ENCODE peak calls at places on chromosomes 4 and X, in ten cellular contexts. One of them, this sample, is unnamed.

GRCh38 chr4:74473155-74473811 is 28.3 kb downstream of the AREG start:
- ATAC-seq in activated naive CD8-positive, alpha-beta T cell treated with anti-CD3 and anti-CD28 coated beads, Interleukin-2, amount 10 ng/mL, durations not matched to agents 7 days and 5 days: no peak
- ATAC-seq in lower lobe of right lung: peak
- ATAC-seq in upper lobe of right lung: peak
- ATAC-seq in stimulated activated effector memory CD8-positive, alpha-beta T cell treated with anti-CD3 and anti-CD28 coated beads, Interleukin-12 subunit alpha, Interleukin-12 subunit beta, amount 100 ng/mL, for 72 hours: no peak
- ATAC-seq in CD8-positive, alpha-beta T cell: no peak
- ATAC-seq in PC-3: peak
- ATAC-seq in activated CD8-positive, alpha-beta T cell treated with anti-CD3 and anti-CD28 coated beads for 36 hours: no peak
- ATAC-seq in natural killer cell: no peak
- ATAC-seq in activated T-cell treated with anti-CD3 and anti-CD28 coated beads, Interleukin-2, amount 50 U/mL, for 4 hours: no peak
- ATAC-seq in this sample: no peak

GRCh38 chr4:167854881-167855280 is 237.5 kb upstream of the ANXA10 start:
- ATAC-seq in stimulated activated effector memory CD8-positive, alpha-beta T cell treated with anti-CD3 and anti-CD28 coated beads, Interleukin-12 subunit alpha, Interleukin-12 subunit beta, amount 100 ng/mL, for 72 hours: no peak
- ATAC-seq in activated CD8-positive, alpha-beta T cell treated with anti-CD3 and anti-CD28 coated beads for 36 hours: no peak
- ATAC-seq in activated naive CD8-positive, alpha-beta T cell treated with anti-CD3 and anti-CD28 coated beads, Interleukin-2, amount 10 ng/mL, durations not matched to agents 7 days and 5 days: no peak
- ATAC-seq in PC-3: no peak
- ATAC-seq in activated T-cell treated with anti-CD3 and anti-CD28 coated beads, Interleukin-2, amount 50 U/mL, for 4 hours: no peak
- ATAC-seq in natural killer cell: no peak
- ATAC-seq in CD8-positive, alpha-beta T cell: no peak
- ATAC-seq in lower lobe of right lung: no peak
- ATAC-seq in upper lobe of right lung: no peak
- ATAC-seq in this sample: no peak

GRCh38 chr4:152684007-152684406 is 4.2 kb upstream of the TMEM154 start:
- ATAC-seq in activated CD8-positive, alpha-beta T cell treated with anti-CD3 and anti-CD28 coated beads for 36 hours: peak
- ATAC-seq in upper lobe of right lung: no peak
- ATAC-seq in stimulated activated effector memory CD8-positive, alpha-beta T cell treated with anti-CD3 and anti-CD28 coated beads, Interleukin-12 subunit alpha, Interleukin-12 subunit beta, amount 100 ng/mL, for 72 hours: peak
- ATAC-seq in PC-3: no peak
- ATAC-seq in activated T-cell treated with anti-CD3 and anti-CD28 coated beads, Interleukin-2, amount 50 U/mL, for 4 hours: peak
- ATAC-seq in CD8-positive, alpha-beta T cell: no peak
- ATAC-seq in natural killer cell: no peak
- ATAC-seq in lower lobe of right lung: no peak
- ATAC-seq in activated naive CD8-positive, alpha-beta T cell treated with anti-CD3 and anti-CD28 coated beads, Interleukin-2, amount 10 ng/mL, durations not matched to agents 7 days and 5 days: no peak
- ATAC-seq in this sample: peak

GRCh38 chrX:73829890-73830466 is 267.0 kb downstream of the CHIC1 start:
- ATAC-seq in lower lobe of right lung: no peak
- ATAC-seq in natural killer cell: no peak
- ATAC-seq in activated T-cell treated with anti-CD3 and anti-CD28 coated beads, Interleukin-2, amount 50 U/mL, for 4 hours: no peak
- ATAC-seq in PC-3: no peak
- ATAC-seq in upper lobe of right lung: no peak
- ATAC-seq in activated naive CD8-positive, alpha-beta T cell treated with anti-CD3 and anti-CD28 coated beads, Interleukin-2, amount 10 ng/mL, durations not matched to agents 7 days and 5 days: no peak
- ATAC-seq in CD8-positive, alpha-beta T cell: no peak
- ATAC-seq in activated CD8-positive, alpha-beta T cell treated with anti-CD3 and anti-CD28 coated beads for 36 hours: no peak
- ATAC-seq in stimulated activated effector memory CD8-positive, alpha-beta T cell treated with anti-CD3 and anti-CD28 coated beads, Interleukin-12 subunit alpha, Interleukin-12 subunit beta, amount 100 ng/mL, for 72 hours: no peak
- ATAC-seq in this sample: no peak

GRCh38 chr4:7226993-7227392 is 34.7 kb downstream of the SORCS2 start:
- ATAC-seq in activated CD8-positive, alpha-beta T cell treated with anti-CD3 and anti-CD28 coated beads for 36 hours: no peak
- ATAC-seq in CD8-positive, alpha-beta T cell: no peak
- ATAC-seq in activated T-cell treated with anti-CD3 and anti-CD28 coated beads, Interleukin-2, amount 50 U/mL, for 4 hours: no peak
- ATAC-seq in upper lobe of right lung: peak
- ATAC-seq in activated naive CD8-positive, alpha-beta T cell treated with anti-CD3 and anti-CD28 coated beads, Interleukin-2, amount 10 ng/mL, durations not matched to agents 7 days and 5 days: no peak
- ATAC-seq in PC-3: no peak
- ATAC-seq in lower lobe of right lung: peak
- ATAC-seq in stimulated activated effector memory CD8-positive, alpha-beta T cell treated with anti-CD3 and anti-CD28 coated beads, Interleukin-12 subunit alpha, Interleukin-12 subunit beta, amount 100 ng/mL, for 72 hours: no peak
- ATAC-seq in natural killer cell: no peak
- ATAC-seq in this sample: no peak

GRCh38 chr4:64306255-64306565 is 103.0 kb downstream of the TECRL start:
- ATAC-seq in natural killer cell: no peak
- ATAC-seq in activated T-cell treated with anti-CD3 and anti-CD28 coated beads, Interleukin-2, amount 50 U/mL, for 4 hours: no peak
- ATAC-seq in CD8-positive, alpha-beta T cell: no peak
- ATAC-seq in activated CD8-positive, alpha-beta T cell treated with anti-CD3 and anti-CD28 coated beads for 36 hours: no peak
- ATAC-seq in upper lobe of right lung: no peak
- ATAC-seq in lower lobe of right lung: no peak
- ATAC-seq in PC-3: no peak
- ATAC-seq in stimulated activated effector memory CD8-positive, alpha-beta T cell treated with anti-CD3 and anti-CD28 coated beads, Interleukin-12 subunit alpha, Interleukin-12 subunit beta, amount 100 ng/mL, for 72 hours: no peak
- ATAC-seq in activated naive CD8-positive, alpha-beta T cell treated with anti-CD3 and anti-CD28 coated beads, Interleukin-2, amount 10 ng/mL, durations not matched to agents 7 days and 5 days: no peak
- ATAC-seq in this sample: no peak

GRCh38 chr4:127370495-127371069 is 262.2 kb upstream of the INTU start:
- ATAC-seq in stimulated activated effector memory CD8-positive, alpha-beta T cell treated with anti-CD3 and anti-CD28 coated beads, Interleukin-12 subunit alpha, Interleukin-12 subunit beta, amount 100 ng/mL, for 72 hours: no peak
- ATAC-seq in activated T-cell treated with anti-CD3 and anti-CD28 coated beads, Interleukin-2, amount 50 U/mL, for 4 hours: no peak
- ATAC-seq in upper lobe of right lung: peak
- ATAC-seq in activated naive CD8-positive, alpha-beta T cell treated with anti-CD3 and anti-CD28 coated beads, Interleukin-2, amount 10 ng/mL, durations not matched to agents 7 days and 5 days: no peak
- ATAC-seq in CD8-positive, alpha-beta T cell: no peak
- ATAC-seq in lower lobe of right lung: peak
- ATAC-seq in activated CD8-positive, alpha-beta T cell treated with anti-CD3 and anti-CD28 coated beads for 36 hours: no peak
- ATAC-seq in PC-3: no peak
- ATAC-seq in natural killer cell: no peak
- ATAC-seq in this sample: no peak

GRCh38 chr4:86977621-86978184 is 42.9 kb downstream of the AFF1 start:
- ATAC-seq in activated T-cell treated with anti-CD3 and anti-CD28 coated beads, Interleukin-2, amount 50 U/mL, for 4 hours: peak
- ATAC-seq in lower lobe of right lung: peak
- ATAC-seq in stimulated activated effector memory CD8-positive, alpha-beta T cell treated with anti-CD3 and anti-CD28 coated beads, Interleukin-12 subunit alpha, Interleukin-12 subunit beta, amount 100 ng/mL, for 72 hours: peak
- ATAC-seq in CD8-positive, alpha-beta T cell: peak
- ATAC-seq in activated CD8-positive, alpha-beta T cell treated with anti-CD3 and anti-CD28 coated beads for 36 hours: peak
- ATAC-seq in activated naive CD8-positive, alpha-beta T cell treated with anti-CD3 and anti-CD28 coated beads, Interleukin-2, amount 10 ng/mL, durations not matched to agents 7 days and 5 days: peak
- ATAC-seq in PC-3: peak
- ATAC-seq in natural killer cell: no peak
- ATAC-seq in upper lobe of right lung: peak
- ATAC-seq in this sample: peak

GRCh38 chr4:119053997-119054396 is 81.6 kb upstream of the MYOZ2 start:
- ATAC-seq in lower lobe of right lung: no peak
- ATAC-seq in activated T-cell treated with anti-CD3 and anti-CD28 coated beads, Interleukin-2, amount 50 U/mL, for 4 hours: no peak
- ATAC-seq in stimulated activated effector memory CD8-positive, alpha-beta T cell treated with anti-CD3 and anti-CD28 coated beads, Interleukin-12 subunit alpha, Interleukin-12 subunit beta, amount 100 ng/mL, for 72 hours: peak
- ATAC-seq in activated CD8-positive, alpha-beta T cell treated with anti-CD3 and anti-CD28 coated beads for 36 hours: no peak
- ATAC-seq in natural killer cell: no peak
- ATAC-seq in PC-3: no peak
- ATAC-seq in upper lobe of right lung: peak
- ATAC-seq in CD8-positive, alpha-beta T cell: no peak
- ATAC-seq in activated naive CD8-positive, alpha-beta T cell treated with anti-CD3 and anti-CD28 coated beads, Interleukin-2, amount 10 ng/mL, durations not matched to agents 7 days and 5 days: no peak
- ATAC-seq in this sample: no peak

GRCh38 chr4:41452484-41453225 is 85.3 kb upstream of the LIMCH1 start:
- ATAC-seq in upper lobe of right lung: peak
- ATAC-seq in activated naive CD8-positive, alpha-beta T cell treated with anti-CD3 and anti-CD28 coated beads, Interleukin-2, amount 10 ng/mL, durations not matched to agents 7 days and 5 days: no peak
- ATAC-seq in natural killer cell: no peak
- ATAC-seq in PC-3: no peak
- ATAC-seq in activated T-cell treated with anti-CD3 and anti-CD28 coated beads, Interleukin-2, amount 50 U/mL, for 4 hours: no peak
- ATAC-seq in CD8-positive, alpha-beta T cell: no peak
- ATAC-seq in stimulated activated effector memory CD8-positive, alpha-beta T cell treated with anti-CD3 and anti-CD28 coated beads, Interleukin-12 subunit alpha, Interleukin-12 subunit beta, amount 100 ng/mL, for 72 hours: no peak
- ATAC-seq in activated CD8-positive, alpha-beta T cell treated with anti-CD3 and anti-CD28 coated beads for 36 hours: no peak
- ATAC-seq in lower lobe of right lung: peak
- ATAC-seq in this sample: no peak

GRCh38 chr4:15234585-15235126 is 193.2 kb upstream of the C1QTNF7 start:
- ATAC-seq in stimulated activated effector memory CD8-positive, alpha-beta T cell treated with anti-CD3 and anti-CD28 coated beads, Interleukin-12 subunit alpha, Interleukin-12 subunit beta, amount 100 ng/mL, for 72 hours: no peak
- ATAC-seq in CD8-positive, alpha-beta T cell: no peak
- ATAC-seq in PC-3: peak
- ATAC-seq in activated CD8-positive, alpha-beta T cell treated with anti-CD3 and anti-CD28 coated beads for 36 hours: no peak
- ATAC-seq in natural killer cell: no peak
- ATAC-seq in upper lobe of right lung: no peak
- ATAC-seq in activated T-cell treated with anti-CD3 and anti-CD28 coated beads, Interleukin-2, amount 50 U/mL, for 4 hours: no peak
- ATAC-seq in lower lobe of right lung: no peak
- ATAC-seq in activated naive CD8-positive, alpha-beta T cell treated with anti-CD3 and anti-CD28 coated beads, Interleukin-2, amount 10 ng/mL, durations not matched to agents 7 days and 5 days: no peak
- ATAC-seq in this sample: no peak

GRCh38 chr4:99002274-99002673 is 6.8 kb downstream of the METAP1 start:
- ATAC-seq in lower lobe of right lung: peak
- ATAC-seq in activated naive CD8-positive, alpha-beta T cell treated with anti-CD3 and anti-CD28 coated beads, Interleukin-2, amount 10 ng/mL, durations not matched to agents 7 days and 5 days: no peak
- ATAC-seq in CD8-positive, alpha-beta T cell: no peak
- ATAC-seq in activated CD8-positive, alpha-beta T cell treated with anti-CD3 and anti-CD28 coated beads for 36 hours: no peak
- ATAC-seq in stimulated activated effector memory CD8-positive, alpha-beta T cell treated with anti-CD3 and anti-CD28 coated beads, Interleukin-12 subunit alpha, Interleukin-12 subunit beta, amount 100 ng/mL, for 72 hours: no peak
- ATAC-seq in natural killer cell: no peak
- ATAC-seq in upper lobe of right lung: no peak
- ATAC-seq in activated T-cell treated with anti-CD3 and anti-CD28 coated beads, Interleukin-2, amount 50 U/mL, for 4 hours: no peak
- ATAC-seq in PC-3: no peak
- ATAC-seq in this sample: no peak

GRCh38 chrX:537156-537555 is 93.4 kb upstream of the SHOX start:
- ATAC-seq in natural killer cell: no peak
- ATAC-seq in PC-3: no peak
- ATAC-seq in lower lobe of right lung: no peak
- ATAC-seq in stimulated activated effector memory CD8-positive, alpha-beta T cell treated with anti-CD3 and anti-CD28 coated beads, Interleukin-12 subunit alpha, Interleukin-12 subunit beta, amount 100 ng/mL, for 72 hours: no peak
- ATAC-seq in activated T-cell treated with anti-CD3 and anti-CD28 coated beads, Interleukin-2, amount 50 U/mL, for 4 hours: no peak
- ATAC-seq in activated naive CD8-positive, alpha-beta T cell treated with anti-CD3 and anti-CD28 coated beads, Interleukin-2, amount 10 ng/mL, durations not matched to agents 7 days and 5 days: no peak
- ATAC-seq in CD8-positive, alpha-beta T cell: no peak
- ATAC-seq in upper lobe of right lung: no peak
- ATAC-seq in activated CD8-positive, alpha-beta T cell treated with anti-CD3 and anti-CD28 coated beads for 36 hours: no peak
- ATAC-seq in this sample: no peak

GRCh38 chr4:62522273-62522672 is 1322.1 kb downstream of the ADGRL3 start:
- ATAC-seq in activated CD8-positive, alpha-beta T cell treated with anti-CD3 and anti-CD28 coated beads for 36 hours: no peak
- ATAC-seq in PC-3: no peak
- ATAC-seq in activated T-cell treated with anti-CD3 and anti-CD28 coated beads, Interleukin-2, amount 50 U/mL, for 4 hours: no peak
- ATAC-seq in stimulated activated effector memory CD8-positive, alpha-beta T cell treated with anti-CD3 and anti-CD28 coated beads, Interleukin-12 subunit alpha, Interleukin-12 subunit beta, amount 100 ng/mL, for 72 hours: no peak
- ATAC-seq in CD8-positive, alpha-beta T cell: no peak
- ATAC-seq in natural killer cell: no peak
- ATAC-seq in upper lobe of right lung: no peak
- ATAC-seq in lower lobe of right lung: no peak
- ATAC-seq in activated naive CD8-positive, alpha-beta T cell treated with anti-CD3 and anti-CD28 coated beads, Interleukin-2, amount 10 ng/mL, durations not matched to agents 7 days and 5 days: no peak
- ATAC-seq in this sample: no peak

GRCh38 chr4:74423101-74423500 is 21.8 kb upstream of the AREG start:
- ATAC-seq in upper lobe of right lung: peak
- ATAC-seq in PC-3: peak
- ATAC-seq in activated T-cell treated with anti-CD3 and anti-CD28 coated beads, Interleukin-2, amount 50 U/mL, for 4 hours: no peak
- ATAC-seq in activated CD8-positive, alpha-beta T cell treated with anti-CD3 and anti-CD28 coated beads for 36 hours: no peak
- ATAC-seq in stimulated activated effector memory CD8-positive, alpha-beta T cell treated with anti-CD3 and anti-CD28 coated beads, Interleukin-12 subunit alpha, Interleukin-12 subunit beta, amount 100 ng/mL, for 72 hours: no peak
- ATAC-seq in natural killer cell: no peak
- ATAC-seq in CD8-positive, alpha-beta T cell: no peak
- ATAC-seq in lower lobe of right lung: peak
- ATAC-seq in activated naive CD8-positive, alpha-beta T cell treated with anti-CD3 and anti-CD28 coated beads, Interleukin-2, amount 10 ng/mL, durations not matched to agents 7 days and 5 days: no peak
- ATAC-seq in this sample: no peak

GRCh38 chr4:168817418-168817817 is 192.6 kb downstream of the CBR4 start:
- ATAC-seq in PC-3: no peak
- ATAC-seq in natural killer cell: no peak
- ATAC-seq in activated CD8-positive, alpha-beta T cell treated with anti-CD3 and anti-CD28 coated beads for 36 hours: no peak
- ATAC-seq in CD8-positive, alpha-beta T cell: no peak
- ATAC-seq in stimulated activated effector memory CD8-positive, alpha-beta T cell treated with anti-CD3 and anti-CD28 coated beads, Interleukin-12 subunit alpha, Interleukin-12 subunit beta, amount 100 ng/mL, for 72 hours: no peak
- ATAC-seq in activated naive CD8-positive, alpha-beta T cell treated with anti-CD3 and anti-CD28 coated beads, Interleukin-2, amount 10 ng/mL, durations not matched to agents 7 days and 5 days: no peak
- ATAC-seq in lower lobe of right lung: no peak
- ATAC-seq in upper lobe of right lung: no peak
- ATAC-seq in activated T-cell treated with anti-CD3 and anti-CD28 coated beads, Interleukin-2, amount 50 U/mL, for 4 hours: no peak
- ATAC-seq in this sample: no peak

GRCh38 chrX:79082886-79083285 is 61.6 kb upstream of the GPR174 start:
- ATAC-seq in activated T-cell treated with anti-CD3 and anti-CD28 coated beads, Interleukin-2, amount 50 U/mL, for 4 hours: no peak
- ATAC-seq in natural killer cell: no peak
- ATAC-seq in stimulated activated effector memory CD8-positive, alpha-beta T cell treated with anti-CD3 and anti-CD28 coated beads, Interleukin-12 subunit alpha, Interleukin-12 subunit beta, amount 100 ng/mL, for 72 hours: no peak
- ATAC-seq in PC-3: no peak
- ATAC-seq in activated naive CD8-positive, alpha-beta T cell treated with anti-CD3 and anti-CD28 coated beads, Interleukin-2, amount 10 ng/mL, durations not matched to agents 7 days and 5 days: no peak
- ATAC-seq in CD8-positive, alpha-beta T cell: peak
- ATAC-seq in lower lobe of right lung: no peak
- ATAC-seq in upper lobe of right lung: no peak
- ATAC-seq in activated CD8-positive, alpha-beta T cell treated with anti-CD3 and anti-CD28 coated beads for 36 hours: no peak
- ATAC-seq in this sample: peak

GRCh38 chr4:2947926-2948325 is 15.3 kb downstream of the NOP14 start:
- ATAC-seq in activated T-cell treated with anti-CD3 and anti-CD28 coated beads, Interleukin-2, amount 50 U/mL, for 4 hours: no peak
- ATAC-seq in PC-3: no peak
- ATAC-seq in CD8-positive, alpha-beta T cell: no peak
- ATAC-seq in stimulated activated effector memory CD8-positive, alpha-beta T cell treated with anti-CD3 and anti-CD28 coated beads, Interleukin-12 subunit alpha, Interleukin-12 subunit beta, amount 100 ng/mL, for 72 hours: no peak
- ATAC-seq in natural killer cell: no peak
- ATAC-seq in lower lobe of right lung: no peak
- ATAC-seq in activated naive CD8-positive, alpha-beta T cell treated with anti-CD3 and anti-CD28 coated beads, Interleukin-2, amount 10 ng/mL, durations not matched to agents 7 days and 5 days: no peak
- ATAC-seq in activated CD8-positive, alpha-beta T cell treated with anti-CD3 and anti-CD28 coated beads for 36 hours: no peak
- ATAC-seq in upper lobe of right lung: no peak
- ATAC-seq in this sample: no peak

GRCh38 chr4:61301285-61301684 is 101.2 kb downstream of the ADGRL3 start:
- ATAC-seq in activated CD8-positive, alpha-beta T cell treated with anti-CD3 and anti-CD28 coated beads for 36 hours: no peak
- ATAC-seq in upper lobe of right lung: no peak
- ATAC-seq in activated naive CD8-positive, alpha-beta T cell treated with anti-CD3 and anti-CD28 coated beads, Interleukin-2, amount 10 ng/mL, durations not matched to agents 7 days and 5 days: no peak
- ATAC-seq in PC-3: no peak
- ATAC-seq in activated T-cell treated with anti-CD3 and anti-CD28 coated beads, Interleukin-2, amount 50 U/mL, for 4 hours: no peak
- ATAC-seq in natural killer cell: no peak
- ATAC-seq in lower lobe of right lung: no peak
- ATAC-seq in CD8-positive, alpha-beta T cell: no peak
- ATAC-seq in stimulated activated effector memory CD8-positive, alpha-beta T cell treated with anti-CD3 and anti-CD28 coated beads, Interleukin-12 subunit alpha, Interleukin-12 subunit beta, amount 100 ng/mL, for 72 hours: no peak
- ATAC-seq in this sample: no peak

GRCh38 chrX:131789664-131790063 is 233.4 kb upstream of the STK26 start:
- ATAC-seq in CD8-positive, alpha-beta T cell: no peak
- ATAC-seq in activated CD8-positive, alpha-beta T cell treated with anti-CD3 and anti-CD28 coated beads for 36 hours: no peak
- ATAC-seq in PC-3: no peak
- ATAC-seq in lower lobe of right lung: no peak
- ATAC-seq in natural killer cell: no peak
- ATAC-seq in stimulated activated effector memory CD8-positive, alpha-beta T cell treated with anti-CD3 and anti-CD28 coated beads, Interleukin-12 subunit alpha, Interleukin-12 subunit beta, amount 100 ng/mL, for 72 hours: no peak
- ATAC-seq in upper lobe of right lung: no peak
- ATAC-seq in activated naive CD8-positive, alpha-beta T cell treated with anti-CD3 and anti-CD28 coated beads, Interleukin-2, amount 10 ng/mL, durations not matched to agents 7 days and 5 days: no peak
- ATAC-seq in activated T-cell treated with anti-CD3 and anti-CD28 coated beads, Interleukin-2, amount 50 U/mL, for 4 hours: no peak
- ATAC-seq in this sample: no peak

GRCh38 chrX:107451754-107452153 is 2.3 kb downstream of the FRMPD3 start:
- ATAC-seq in CD8-positive, alpha-beta T cell: peak
- ATAC-seq in upper lobe of right lung: no peak
- ATAC-seq in natural killer cell: no peak
- ATAC-seq in activated naive CD8-positive, alpha-beta T cell treated with anti-CD3 and anti-CD28 coated beads, Interleukin-2, amount 10 ng/mL, durations not matched to agents 7 days and 5 days: no peak
- ATAC-seq in lower lobe of right lung: no peak
- ATAC-seq in activated T-cell treated with anti-CD3 and anti-CD28 coated beads, Interleukin-2, amount 50 U/mL, for 4 hours: no peak
- ATAC-seq in PC-3: no peak
- ATAC-seq in stimulated activated effector memory CD8-positive, alpha-beta T cell treated with anti-CD3 and anti-CD28 coated beads, Interleukin-12 subunit alpha, Interleukin-12 subunit beta, amount 100 ng/mL, for 72 hours: no peak
- ATAC-seq in activated CD8-positive, alpha-beta T cell treated with anti-CD3 and anti-CD28 coated beads for 36 hours: no peak
- ATAC-seq in this sample: no peak

GRCh38 chrX:39491548-39492297 is 606.0 kb downstream of the BCOR start:
- ATAC-seq in CD8-positive, alpha-beta T cell: peak
- ATAC-seq in activated T-cell treated with anti-CD3 and anti-CD28 coated beads, Interleukin-2, amount 50 U/mL, for 4 hours: peak
- ATAC-seq in stimulated activated effector memory CD8-positive, alpha-beta T cell treated with anti-CD3 and anti-CD28 coated beads, Interleukin-12 subunit alpha, Interleukin-12 subunit beta, amount 100 ng/mL, for 72 hours: peak
- ATAC-seq in natural killer cell: peak
- ATAC-seq in PC-3: no peak
- ATAC-seq in upper lobe of right lung: peak
- ATAC-seq in activated CD8-positive, alpha-beta T cell treated with anti-CD3 and anti-CD28 coated beads for 36 hours: peak
- ATAC-seq in activated naive CD8-positive, alpha-beta T cell treated with anti-CD3 and anti-CD28 coated beads, Interleukin-2, amount 10 ng/mL, durations not matched to agents 7 days and 5 days: peak
- ATAC-seq in lower lobe of right lung: peak
- ATAC-seq in this sample: peak

This sample was measured in activated T-helper 17 cell treated with anti-CD3 and anti-CD28 coated beads, Interleukin-2, amount 50 U/mL, for 72 hours.